ENCODE peak calls at places on chromosomes 7 and 10, in six cellular contexts. C, P, B, X, Q and T are unnamed samples.
A peak's percentile ranks its signal among the peaks of the same experiment; 100 is the strongest.

GRCh38 chr10:23917251-23917908 is 291.6 kb upstream of the KIAA1217 start:
- DNase-seq in C (no peak), P (no peak), B (no peak), X (no peak), Q (no peak), T (no peak)

GRCh38 chr10:37856881-37857286 is 526 bp downstream of the ZNF248 start:
- DNase-seq in C (no peak), P (peak; percentile 47), B (no peak), X (no peak), Q (peak; percentile 40), T (no peak)

GRCh38 chr10:27240891-27241639 is 468 bp upstream of the ACBD5 start:
- DNase-seq in C (no peak), P (peak; percentile 62), B (peak; percentile 78), X (no peak), Q (peak; percentile 46), T (no peak)

GRCh38 chr7:144908324-144908723 is 72.5 kb upstream of the TPK1 start:
- DNase-seq in C (no peak), P (no peak), B (no peak), X (no peak), Q (no peak), T (no peak)

GRCh38 chr10:36345770-36346169 is 703.7 kb upstream of the FZD8 start:
- DNase-seq in C (no peak), P (no peak), B (no peak), X (peak; percentile 52), Q (no peak), T (no peak)

GRCh38 chr7:87498893-87499292 is 23.4 kb upstream of the ABCB4 start:
- DNase-seq in C (no peak), P (no peak), B (no peak), X (no peak), Q (no peak), T (no peak)

GRCh38 chr10:113420733-113421200 is 132.1 kb upstream of the HABP2 start:
- DNase-seq in C (no peak), P (no peak), B (no peak), X (no peak), Q (no peak), T (no peak)

GRCh38 chr10:68934994-68935393 is 21.0 kb upstream of the DDX21 start:
- DNase-seq in C (no peak), P (no peak), B (no peak), X (no peak), Q (no peak), T (no peak)

GRCh38 chr7:119890631-119891030 is 382.3 kb upstream of the KCND2 start:
- DNase-seq in C (no peak), P (no peak), B (no peak), X (no peak), Q (no peak), T (no peak)

GRCh38 chr10:101224910-101225823 is 4.1 kb downstream of the LBX1 start:
- DNase-seq in C (no peak), P (no peak), B (no peak), X (no peak), Q (no peak), T (no peak)
- H3K4me3 ChIP-seq in C (no peak overlapping the region), P (no peak overlapping the region), B (no peak overlapping the region), X (no peak overlapping the region), Q (peak overlapping the region; percentile 6), T (no peak overlapping the region)

GRCh38 chr7:114047889-114048288 is 129.1 kb upstream of the PPP1R3A start:
- DNase-seq in C (no peak), P (no peak), B (no peak), X (peak; percentile 69), Q (no peak), T (no peak)
- H3K4me3 ChIP-seq in C (no peak overlapping the region), P (no peak overlapping the region), B (no peak overlapping the region), X (no peak overlapping the region), Q (no peak overlapping the region), T (peak overlapping the region; percentile 62)

GRCh38 chr10:22605168-22605567 is 109.2 kb downstream of the PIP4K2A start:
- DNase-seq in C (no peak), P (no peak), B (no peak), X (peak; percentile 35), Q (no peak), T (no peak)

GRCh38 chr10:22604314-22605091 is 109.9 kb downstream of the PIP4K2A start:
- DNase-seq in C (no peak), P (no peak), B (no peak), X (no peak), Q (no peak), T (no peak)

GRCh38 chr10:22607261-22607660 is 107.1 kb downstream of the PIP4K2A start:
- DNase-seq in C (no peak), P (no peak), B (no peak), X (no peak), Q (no peak), T (no peak)

GRCh38 chr10:22603581-22603980 is 110.8 kb downstream of the PIP4K2A start:
- DNase-seq in C (no peak), P (no peak), B (no peak), X (no peak), Q (no peak), T (no peak)

GRCh38 chr10:22606164-22606614 is 108.2 kb downstream of the PIP4K2A start:
- DNase-seq in C (no peak), P (peak; percentile 69), B (no peak), X (peak; percentile 59), Q (no peak), T (no peak)
- H3K4me3 ChIP-seq in C (no peak overlapping the region), P (no peak overlapping the region), B (no peak overlapping the region), X (no peak overlapping the region), Q (no peak overlapping the region), T (no peak overlapping the region)

GRCh38 chr7:7134036-7134435 is 48.3 kb upstream of the C1GALT1 start:
- DNase-seq in C (no peak), P (no peak), B (no peak), X (no peak), Q (no peak), T (no peak)
- H3K4me3 ChIP-seq in C (no peak overlapping the region), P (no peak overlapping the region), B (no peak overlapping the region), X (no peak overlapping the region), Q (no peak overlapping the region), T (no peak overlapping the region)

GRCh38 chr10:18610517-18610916 is 40.9 kb downstream of the NSUN6 start:
- DNase-seq in C (peak; percentile 17), P (no peak), B (no peak), X (peak; percentile 87), Q (peak; percentile 47), T (no peak)
- H3K4me3 ChIP-seq in C (no peak overlapping the region), P (no peak overlapping the region), B (no peak overlapping the region), X (no peak overlapping the region), Q (no peak overlapping the region), T (no peak overlapping the region)

GRCh38 chr10:93758911-93759410 is 1.2 kb downstream of the LGI1 start:
- DNase-seq in C (no peak), P (no peak), B (no peak), X (no peak), Q (no peak), T (no peak)

GRCh38 chr10:93758510-93758885 is 762 bp downstream of the LGI1 start:
- DNase-seq in C (no peak), P (no peak), B (no peak), X (no peak), Q (no peak), T (no peak)

GRCh38 chr10:93766918-93767317 is 9.2 kb downstream of the LGI1 start:
- DNase-seq in C (no peak), P (no peak), B (no peak), X (no peak), Q (no peak), T (no peak)

GRCh38 chr10:93760490-93760889 is 2.8 kb downstream of the LGI1 start:
- DNase-seq in C (no peak), P (no peak), B (no peak), X (no peak), Q (no peak), T (no peak)

GRCh38 chr10:93762979-93763391 is 5.2 kb downstream of the LGI1 start:
- DNase-seq in C (no peak), P (no peak), B (no peak), X (no peak), Q (no peak), T (no peak)
- H3K4me3 ChIP-seq in C (no peak overlapping the region), P (no peak overlapping the region), B (no peak overlapping the region), X (no peak overlapping the region), Q (no peak overlapping the region), T (no peak overlapping the region)

GRCh38 chr7:74604326-74605020 is 53.0 kb upstream of the GTF2I start:
- DNase-seq in C (no peak), P (peak; percentile 67), B (no peak), X (no peak), Q (peak; percentile 76), T (no peak)

GRCh38 chr7:74612015-74612829 is 45.3 kb upstream of the GTF2I start:
- DNase-seq in C (no peak), P (no peak), B (no peak), X (no peak), Q (no peak), T (peak; percentile 18)

GRCh38 chr7:74606101-74606908 is 51.2 kb upstream of the GTF2I start:
- DNase-seq in C (no peak), P (peak; percentile 67), B (peak; percentile 49), X (no peak), Q (peak; percentile 38), T (no peak)

DNA sequence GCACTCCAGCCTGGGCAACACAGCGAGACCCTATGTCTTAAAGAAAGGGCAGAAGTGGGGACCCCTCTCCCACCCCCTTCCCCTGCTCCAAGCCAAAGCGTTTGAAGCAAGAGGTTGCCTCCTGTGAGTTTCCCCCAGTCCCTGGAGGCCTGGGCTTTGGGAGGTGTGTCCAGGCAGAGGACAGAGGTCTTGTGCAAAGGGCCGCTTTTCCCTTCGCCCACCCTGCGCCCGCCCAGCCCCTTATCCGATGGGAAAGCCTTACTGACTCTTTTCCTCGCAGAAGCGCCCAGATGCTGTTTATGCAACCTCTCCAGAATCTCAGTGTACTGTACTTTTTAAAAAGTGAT is 50.6 kb upstream of the GTF2I start:
- DNase-seq in C (no peak), P (no peak), B (no peak), X (no peak), Q (no peak), T (no peak)
- H3K4me3 ChIP-seq in C (peak overlapping the region; percentile 45), P (peak overlapping the region; percentile 2), B (peak overlapping the region; percentile 40), X (no peak overlapping the region), Q (peak overlapping the region; percentile 39), T (peak overlapping the region; percentile 49)